ENCODE peak calls at places on chromosomes 11 and 22, in five cellular contexts. Q, I, M, T and R are unnamed samples.

GRCh38 chr22:40463727-40464126 is 93.3 kb downstream of the SGSM3 start:
- DNase-seq in Q (no peak), I (no peak), M (no peak), T (no peak), R (no peak)

GRCh38 chr11:120998581-120998980 is 25.3 kb upstream of the TBCEL start:
- DNase-seq in Q (no peak), I (no peak), M (no peak), T (no peak), R (no peak)

GRCh38 chr11:70323811-70324210 is 53.3 kb downstream of the PPFIA1 start:
- DNase-seq in Q (no peak), I (no peak), M (no peak), T (no peak), R (no peak)

GRCh38 chr11:12692238-12693074 is 18.2 kb downstream of the TEAD1 start:
- DNase-seq in Q (peak), I (peak), M (peak), T (peak), R (peak)

GRCh38 chr11:27124514-27125264 is 84.1 kb downstream of the BBOX1 start:
- DNase-seq in Q (no peak), I (no peak), M (no peak), T (no peak), R (no peak)

GRCh38 chr11:120172921-120173705 is 35.2 kb upstream of the TRIM29 start:
- DNase-seq in Q (no peak), I (no peak), M (no peak), T (peak), R (peak)

GRCh38 chr11:75603791-75604736 is 42.0 kb downstream of the SERPINH1 start:
- DNase-seq in Q (no peak), I (no peak), M (no peak), T (no peak), R (no peak)

GRCh38 chr22:22928666-22929380 is 41.2 kb downstream of the IGLL5 start:
- DNase-seq in Q (no peak), I (peak), M (peak), T (no peak), R (no peak)

GRCh38 chr22:32337015-32337414 is 20.7 kb upstream of the RFPL3 start:
- DNase-seq in Q (no peak), I (no peak), M (peak), T (no peak), R (no peak)

GRCh38 chr11:125258626-125259025 is 94.1 kb downstream of the PKNOX2 start:
- DNase-seq in Q (no peak), I (no peak), M (no peak), T (no peak), R (no peak)

GRCh38 chr11:61718613-61719302 is 33.7 kb upstream of the MYRF start:
- DNase-seq in Q (no peak), I (no peak), M (no peak), T (peak), R (peak)

GRCh38 chr11:78295347-78295746 is 106.6 kb downstream of the USP35 start:
- DNase-seq in Q (no peak), I (no peak), M (no peak), T (no peak), R (no peak)

GRCh38 chr11:57306156-57306876 is 18.4 kb downstream of the TNKS1BP1 start:
- DNase-seq in Q (no peak), I (no peak), M (no peak), T (no peak), R (peak)

GRCh38 chr11:45079943-45080719 is 66.3 kb upstream of the PRDM11 start:
- DNase-seq in Q (no peak), I (peak), M (peak), T (no peak), R (no peak)

GRCh38 chr11:94423467-94423866 is 22.2 kb upstream of the GPR83 start:
- DNase-seq in Q (no peak), I (no peak), M (no peak), T (no peak), R (no peak)

GRCh38 chr11:67395555-67396257 is 3.9 kb downstream of the RAD9A start:
- DNase-seq in Q (no peak), I (no peak), M (no peak), T (no peak), R (no peak)

GRCh38 chr11:131643171-131643570 is 272.8 kb downstream of the NTM start:
- DNase-seq in Q (no peak), I (no peak), M (no peak), T (peak), R (no peak)

GRCh38 chr22:39434243-39434653 is 22.6 kb upstream of the MGAT3 start:
- DNase-seq in Q (no peak), I (no peak), M (no peak), T (no peak), R (no peak)

GRCh38 chr11:118503216-118503615 is 24.1 kb upstream of the TTC36 start:
- DNase-seq in Q (no peak), I (no peak), M (no peak), T (no peak), R (no peak)

GRCh38 chr11:60917267-60917666 is 3.3 kb downstream of the TMEM109 start:
- DNase-seq in Q (no peak), I (no peak), M (no peak), T (no peak), R (no peak)

GRCh38 chr11:26858098-26858497 is 135.8 kb upstream of the FIBIN start:
- DNase-seq in Q (no peak), I (no peak), M (no peak), T (no peak), R (no peak)

GRCh38 chr11:106286881-106287504 is 209.5 kb downstream of the AASDHPPT start:
- DNase-seq in Q (no peak), I (no peak), M (no peak), T (no peak), R (no peak)

GRCh38 chr11:10155793-10156490 is 138.1 kb downstream of the SBF2 start:
- DNase-seq in Q (no peak), I (no peak), M (no peak), T (no peak), R (no peak)

GRCh38 chr22:20777420-20778177 is 3.7 kb downstream of the SERPIND1 start:
- DNase-seq in Q (no peak), I (peak), M (no peak), T (no peak), R (no peak)

GRCh38 chr22:28349114-28349513 is 330.5 kb downstream of the TTC28 start:
- DNase-seq in Q (no peak), I (no peak), M (no peak), T (peak), R (no peak)

GRCh38 chr22:19568337-19569311 is 44.4 kb upstream of the CLDN5 start:
- DNase-seq in Q (no peak), I (no peak), M (no peak), T (no peak), R (no peak)

GRCh38 chr22:44025171-44026065 is 1.3 kb downstream of the PARVB start:
- DNase-seq in Q (no peak), I (peak), M (peak), T (no peak), R (no peak)

GRCh38 chr11:73225001-73225686 is 7.1 kb downstream of the P2RY2 start:
- DNase-seq in Q (no peak), I (no peak), M (no peak), T (peak), R (peak)

GRCh38 chr11:128579790-128580504 is 7.4 kb downstream of the ETS1 start:
- DNase-seq in Q (no peak), I (no peak), M (no peak), T (no peak), R (no peak)

GRCh38 chr22:36073476-36073875 is 44.9 kb upstream of the RBFOX2 start:
- DNase-seq in Q (no peak), I (no peak), M (no peak), T (no peak), R (peak)

GRCh38 chr22:24827305-24827704 is 21.3 kb downstream of the SGSM1 start:
- DNase-seq in Q (no peak), I (peak), M (peak), T (no peak), R (no peak)

GRCh38 chr22:17476838-17477237 is 86.5 kb upstream of the SLC25A18 start:
- DNase-seq in Q (no peak), I (no peak), M (no peak), T (no peak), R (no peak)
- TF ChIP-seq EP300 in Q (no peak), I (no peak), M (no peak), T (no peak), R (no peak)

DNA sequence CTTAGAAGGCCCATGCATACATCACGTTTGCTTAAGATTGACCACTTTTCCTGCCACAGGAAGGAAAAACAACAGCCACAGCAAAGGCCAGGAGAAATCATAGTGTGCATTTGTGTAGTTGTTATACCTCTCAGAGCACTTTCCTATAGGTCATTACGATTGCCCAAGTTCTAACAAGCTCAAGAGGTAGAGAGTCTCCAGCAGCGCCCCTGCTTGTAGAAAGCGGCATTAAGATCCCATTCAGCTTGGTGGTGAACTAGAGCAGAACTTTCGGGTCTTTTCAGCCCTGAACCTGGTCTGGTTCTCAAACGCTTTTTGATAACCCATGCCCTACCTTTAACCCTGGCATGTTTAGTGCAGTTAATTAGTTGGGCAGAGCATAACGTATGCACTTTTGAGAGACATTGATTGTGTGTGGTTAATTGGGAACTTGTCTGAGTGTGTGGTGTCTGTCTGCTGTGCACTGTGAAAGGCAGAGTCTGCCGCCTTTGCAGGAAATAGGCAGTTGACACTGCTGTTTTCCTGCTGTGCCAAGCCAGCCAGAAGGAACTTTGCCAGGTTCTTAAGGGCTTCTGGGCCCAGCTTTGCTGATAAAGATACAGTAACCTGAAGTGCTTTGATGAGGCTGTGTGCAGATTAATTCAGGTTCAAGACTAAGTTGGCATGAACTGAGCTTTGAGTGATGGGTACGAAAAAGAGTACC is 109.9 kb upstream of the CLMP start:
- DNase-seq in Q (no peak), I (no peak), M (no peak), T (no peak), R (no peak)
- TF ChIP-seq CTCF in Q (no peak), I (no peak), M (no peak), T (no peak), R (no peak)

GRCh38 chr11:72084960-72085359 is 4.3 kb downstream of the LRRC51 start:
- DNase-seq in Q (no peak), I (no peak), M (no peak), T (peak), R (no peak)

GRCh38 chr11:72081856-72082255 is 1.2 kb downstream of the LRRC51 start:
- DNase-seq in Q (no peak), I (no peak), M (no peak), T (no peak), R (no peak)

GRCh38 chr11:72083414-72083813 is 2.8 kb downstream of the LRRC51 start:
- DNase-seq in Q (no peak), I (no peak), M (no peak), T (no peak), R (no peak)

GRCh38 chr11:72085836-72086475 is 5.3 kb downstream of the LRRC51 start:
- DNase-seq in Q (no peak), I (no peak), M (no peak), T (no peak), R (no peak)

GRCh38 chr11:72084076-72084475 is 3.4 kb downstream of the LRRC51 start:
- DNase-seq in Q (no peak), I (no peak), M (no peak), T (no peak), R (no peak)
- TF ChIP-seq POLR2AphosphoS5 in Q (no peak), I (no peak), M (no peak), T (no peak), R (no peak)

GRCh38 chr11:79390477-79390876 is 50.4 kb downstream of the TENM4 start:
- DNase-seq in Q (no peak), I (no peak), M (no peak), T (no peak), R (no peak)
- TF ChIP-seq EP300 in Q (no peak), I (no peak), M (no peak), T (no peak), R (no peak)

DNA sequence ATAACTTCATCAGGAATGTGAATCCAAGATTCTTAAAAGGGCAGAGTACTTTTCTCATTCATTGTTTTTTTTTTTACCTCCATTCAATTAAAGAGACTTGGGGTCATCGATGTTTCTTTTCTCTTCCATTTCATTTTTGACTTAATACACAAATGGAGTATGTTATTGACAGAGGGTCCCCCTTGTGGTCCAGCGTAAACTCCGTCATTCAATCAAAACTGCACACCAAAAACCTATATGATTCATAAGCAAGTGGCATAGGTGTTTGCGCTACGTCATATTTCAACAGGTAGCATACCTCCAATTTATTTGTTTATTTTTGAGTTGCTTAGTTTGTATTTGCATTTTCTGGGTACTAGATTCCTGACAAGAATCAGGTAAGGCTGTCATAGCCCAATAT is 12.7 kb upstream of the FOLH1 start:
- DNase-seq in Q (no peak), I (no peak), M (no peak), T (no peak), R (no peak)
- TF ChIP-seq CTCF in Q (no peak), I (no peak), M (no peak), T (no peak), R (no peak)

GRCh38 chr11:85977751-85978160 is 91.1 kb downstream of the PICALM start:
- DNase-seq in Q (no peak), I (no peak), M (no peak), T (no peak), R (no peak)

GRCh38 chr11:85976525-85976924 is 92.4 kb downstream of the PICALM start:
- DNase-seq in Q (no peak), I (no peak), M (no peak), T (no peak), R (no peak)

GRCh38 chr11:85970593-85970992 is 98.3 kb downstream of the PICALM start:
- DNase-seq in Q (no peak), I (no peak), M (no peak), T (no peak), R (no peak)

GRCh38 chr11:85974126-85974525 is 94.8 kb downstream of the PICALM start:
- DNase-seq in Q (no peak), I (no peak), M (no peak), T (no peak), R (no peak)
- TF ChIP-seq POLR2AphosphoS5 in Q (no peak), I (no peak), M (no peak), T (no peak), R (no peak)

GRCh38 chr11:35033011-35033410 is 106.0 kb upstream of the CD44 start:
- DNase-seq in Q (no peak), I (no peak), M (no peak), T (no peak), R (no peak)

GRCh38 chr11:35038211-35038930 is 100.6 kb upstream of the CD44 start:
- DNase-seq in Q (no peak), I (no peak), M (no peak), T (peak), R (no peak)

GRCh38 chr11:35036642-35037041 is 102.3 kb upstream of the CD44 start:
- DNase-seq in Q (no peak), I (no peak), M (no peak), T (no peak), R (no peak)

GRCh38 chr11:35034401-35034800 is 104.6 kb upstream of the CD44 start:
- DNase-seq in Q (no peak), I (no peak), M (no peak), T (no peak), R (no peak)

GRCh38 chr11:35035894-35036408 is 103.0 kb upstream of the CD44 start:
- DNase-seq in Q (no peak), I (no peak), M (no peak), T (no peak), R (no peak)
- TF ChIP-seq EP300 in Q (no peak), I (no peak), M (no peak), T (peak), R (no peak)

GRCh38 chr11:122108192-122108799 is 7.7 kb downstream of the BLID start:
- DNase-seq in Q (no peak), I (no peak), M (no peak), T (no peak), R (no peak)
- TF ChIP-seq CTCF in Q (peak), I (no peak), M (no peak), T (peak), R (no peak)

GRCh38 chr11:64826578-64827450 is 16.5 kb upstream of the MEN1 start:
- DNase-seq in Q (no peak), I (no peak), M (no peak), T (no peak), R (no peak)

GRCh38 chr11:64831411-64831891 is 13.0 kb downstream of the CDC42BPG start:
- DNase-seq in Q (no peak), I (no peak), M (no peak), T (no peak), R (no peak)

GRCh38 chr11:64827451-64827839 is 17.0 kb downstream of the CDC42BPG start:
- DNase-seq in Q (no peak), I (no peak), M (no peak), T (no peak), R (no peak)

GRCh38 chr11:64832467-64833197 is 11.8 kb downstream of the CDC42BPG start:
- DNase-seq in Q (no peak), I (no peak), M (no peak), T (no peak), R (no peak)

DNA sequence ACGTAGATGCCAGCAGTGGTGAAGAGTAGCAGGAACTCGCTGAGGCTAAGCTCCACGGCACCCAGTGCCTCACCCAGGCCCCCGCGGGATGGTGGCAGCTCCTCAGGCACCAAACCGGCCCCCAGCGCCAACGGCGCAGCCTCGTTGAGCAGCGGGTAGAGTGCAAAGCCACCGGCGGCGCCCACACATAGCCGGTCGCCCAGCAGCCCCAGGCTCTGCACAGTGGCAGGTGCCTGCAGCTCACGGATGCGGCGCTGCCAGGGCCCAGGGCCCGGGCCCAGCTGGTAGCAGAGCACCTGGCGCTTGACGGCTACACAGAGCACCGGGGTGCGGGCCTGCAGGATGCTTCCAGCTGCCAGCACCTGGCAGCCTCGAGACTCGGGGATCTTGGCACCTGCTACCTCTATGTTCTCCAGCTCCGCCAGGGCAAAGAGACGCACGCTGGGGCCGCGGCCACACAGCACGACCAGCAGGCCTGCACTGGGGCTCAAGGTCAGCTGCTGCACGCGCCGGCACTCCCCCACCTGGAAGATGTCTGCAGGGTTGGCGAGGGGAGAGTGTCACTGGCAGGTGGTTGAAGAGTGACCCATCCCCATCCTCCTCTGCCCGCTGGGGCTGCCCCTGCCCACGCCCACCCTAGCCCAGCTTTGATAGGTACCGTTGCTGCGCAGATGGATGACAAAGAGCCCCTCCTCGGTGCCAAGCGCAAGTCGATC is 14.8 kb downstream of the CDC42BPG start:
- DNase-seq in Q (no peak), I (no peak), M (no peak), T (no peak), R (no peak)
- TF ChIP-seq POLR2AphosphoS5 in Q (no peak), I (no peak), M (no peak), T (no peak), R (no peak)

GRCh38 chr11:35274909-35275807 is 136.2 kb downstream of the CD44 start:
- DNase-seq in Q (peak), I (peak), M (peak), T (no peak), R (peak)

GRCh38 chr11:35271031-35271430 is 132.1 kb downstream of the CD44 start:
- DNase-seq in Q (no peak), I (no peak), M (no peak), T (no peak), R (no peak)

GRCh38 chr11:35270342-35270741 is 131.4 kb downstream of the CD44 start:
- DNase-seq in Q (no peak), I (no peak), M (no peak), T (no peak), R (no peak)

GRCh38 chr11:35275808-35276170 is 136.8 kb downstream of the CD44 start:
- DNase-seq in Q (no peak), I (no peak), M (no peak), T (no peak), R (no peak)

DNA sequence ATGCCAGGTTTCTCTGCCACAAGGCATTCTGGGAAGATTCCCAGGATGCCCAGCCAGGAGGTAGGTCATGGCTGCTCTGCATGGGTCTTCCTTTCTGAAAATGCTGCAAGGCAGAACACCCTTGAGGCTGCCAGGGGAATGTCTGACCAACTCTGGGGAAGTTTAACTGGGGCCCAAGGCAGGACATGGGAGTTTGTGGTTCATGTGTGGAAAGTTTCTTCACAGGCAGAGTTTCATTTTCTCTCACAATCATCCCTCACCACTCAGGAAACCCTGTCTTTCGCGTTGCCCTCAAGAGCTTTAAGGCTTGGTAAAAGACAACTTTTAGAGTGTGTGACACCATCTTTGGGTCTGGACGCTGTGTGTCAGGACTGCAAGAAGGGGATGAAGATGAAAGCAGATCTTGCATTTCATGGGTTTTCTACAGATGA is 133.4 kb downstream of the CD44 start:
- DNase-seq in Q (no peak), I (peak), M (no peak), T (no peak), R (no peak)
- TF ChIP-seq EP300 in Q (no peak), I (no peak), M (no peak), T (no peak), R (no peak)